ENCODE peak calls at places on chromosomes 6 and 20, in five cellular contexts. One of them, this sample, is unnamed.

GRCh38 chr6:105121981-105122380 is 57.8 kb downstream of the POPDC3 start:
- DNase-seq in sigmoid colon: no peak
- DNase-seq in CD4-positive, CD25-positive, alpha-beta regulatory T cell: no peak
- DNase-seq in HAP-1: no peak
- DNase-seq in astrocyte of the spinal cord: no peak
- DNase-seq in this sample: no peak

GRCh38 chr20:29427201-29428060 is 1830.0 kb upstream of the DEFB115 start:
- DNase-seq in sigmoid colon: no peak
- DNase-seq in CD4-positive, CD25-positive, alpha-beta regulatory T cell: no peak
- DNase-seq in HAP-1: no peak
- DNase-seq in astrocyte of the spinal cord: no peak
- DNase-seq in this sample: no peak

GRCh38 chr6:29447670-29448069 is 8.6 kb downstream of the OR10C1 start:
- DNase-seq in sigmoid colon: no peak
- DNase-seq in CD4-positive, CD25-positive, alpha-beta regulatory T cell: no peak
- DNase-seq in HAP-1: no peak
- DNase-seq in astrocyte of the spinal cord: peak
- DNase-seq in this sample: no peak

GRCh38 chr6:148509789-148510581 is 167.3 kb downstream of the SASH1 start:
- DNase-seq in sigmoid colon: peak
- DNase-seq in CD4-positive, CD25-positive, alpha-beta regulatory T cell: no peak
- DNase-seq in HAP-1: peak
- DNase-seq in astrocyte of the spinal cord: peak
- DNase-seq in this sample: no peak

GRCh38 chr6:149863596-149863845 is 638 bp downstream of the LRP11 start:
- DNase-seq in sigmoid colon: no peak
- DNase-seq in CD4-positive, CD25-positive, alpha-beta regulatory T cell: no peak
- DNase-seq in HAP-1: no peak
- DNase-seq in astrocyte of the spinal cord: no peak
- DNase-seq in this sample: no peak

GRCh38 chr6:116412270-116412669 is 41.5 kb downstream of the DSE start:
- DNase-seq in sigmoid colon: peak
- DNase-seq in CD4-positive, CD25-positive, alpha-beta regulatory T cell: no peak
- DNase-seq in HAP-1: no peak
- DNase-seq in astrocyte of the spinal cord: no peak
- DNase-seq in this sample: no peak

GRCh38 chr6:906920-907319 is 214.0 kb upstream of the EXOC2 start:
- DNase-seq in sigmoid colon: no peak
- DNase-seq in CD4-positive, CD25-positive, alpha-beta regulatory T cell: no peak
- DNase-seq in HAP-1: no peak
- DNase-seq in astrocyte of the spinal cord: peak
- DNase-seq in this sample: no peak

GRCh38 chr6:11769816-11770545 is 8.6 kb downstream of the ADTRP start:
- DNase-seq in sigmoid colon: no peak
- DNase-seq in CD4-positive, CD25-positive, alpha-beta regulatory T cell: no peak
- DNase-seq in HAP-1: no peak
- DNase-seq in astrocyte of the spinal cord: no peak
- DNase-seq in this sample: no peak

GRCh38 chr6:7215140-7215539 is 97.9 kb downstream of the SSR1 start:
- DNase-seq in sigmoid colon: no peak
- DNase-seq in CD4-positive, CD25-positive, alpha-beta regulatory T cell: no peak
- DNase-seq in HAP-1: no peak
- DNase-seq in astrocyte of the spinal cord: peak
- DNase-seq in this sample: no peak

GRCh38 chr6:7218586-7218985 is 94.4 kb downstream of the SSR1 start:
- DNase-seq in sigmoid colon: no peak
- DNase-seq in CD4-positive, CD25-positive, alpha-beta regulatory T cell: no peak
- DNase-seq in HAP-1: no peak
- DNase-seq in astrocyte of the spinal cord: no peak
- DNase-seq in this sample: no peak

GRCh38 chr6:7215798-7216231 is 97.2 kb downstream of the SSR1 start:
- DNase-seq in sigmoid colon: no peak
- DNase-seq in CD4-positive, CD25-positive, alpha-beta regulatory T cell: no peak
- DNase-seq in HAP-1: no peak
- DNase-seq in astrocyte of the spinal cord: no peak
- DNase-seq in this sample: no peak

GRCh38 chr6:7219310-7219709 is 93.7 kb downstream of the SSR1 start:
- DNase-seq in sigmoid colon: no peak
- DNase-seq in CD4-positive, CD25-positive, alpha-beta regulatory T cell: no peak
- DNase-seq in HAP-1: no peak
- DNase-seq in astrocyte of the spinal cord: peak
- DNase-seq in this sample: no peak

GRCh38 chr6:7216941-7217621 is 95.9 kb downstream of the SSR1 start:
- DNase-seq in sigmoid colon: no peak
- DNase-seq in CD4-positive, CD25-positive, alpha-beta regulatory T cell: no peak
- DNase-seq in HAP-1: no peak
- DNase-seq in astrocyte of the spinal cord: no peak
- DNase-seq in this sample: no peak
- H3K4me3 ChIP-seq in sigmoid colon: no peak
- H3K4me3 ChIP-seq in CD4-positive, CD25-positive, alpha-beta regulatory T cell: no peak
- H3K4me3 ChIP-seq in HAP-1: no peak
- H3K4me3 ChIP-seq in astrocyte of the spinal cord: no peak
- H3K4me3 ChIP-seq in this sample: no peak

GRCh38 chr6:136494710-136495109 is 55.5 kb downstream of the MAP7 start:
- DNase-seq in sigmoid colon: no peak
- DNase-seq in CD4-positive, CD25-positive, alpha-beta regulatory T cell: no peak
- DNase-seq in HAP-1: no peak
- DNase-seq in astrocyte of the spinal cord: no peak
- DNase-seq in this sample: no peak

GRCh38 chr6:136492409-136492808 is 57.8 kb downstream of the MAP7 start:
- DNase-seq in sigmoid colon: no peak
- DNase-seq in CD4-positive, CD25-positive, alpha-beta regulatory T cell: no peak
- DNase-seq in HAP-1: no peak
- DNase-seq in astrocyte of the spinal cord: no peak
- DNase-seq in this sample: no peak

GRCh38 chr6:136487746-136488145 is 62.5 kb downstream of the MAP7 start:
- DNase-seq in sigmoid colon: no peak
- DNase-seq in CD4-positive, CD25-positive, alpha-beta regulatory T cell: no peak
- DNase-seq in HAP-1: no peak
- DNase-seq in astrocyte of the spinal cord: no peak
- DNase-seq in this sample: no peak

GRCh38 chr6:136491251-136491650 is 59.0 kb downstream of the MAP7 start:
- DNase-seq in sigmoid colon: no peak
- DNase-seq in CD4-positive, CD25-positive, alpha-beta regulatory T cell: no peak
- DNase-seq in HAP-1: no peak
- DNase-seq in astrocyte of the spinal cord: no peak
- DNase-seq in this sample: no peak

GRCh38 chr6:136491674-136492235 is 58.5 kb downstream of the MAP7 start:
- DNase-seq in sigmoid colon: no peak
- DNase-seq in CD4-positive, CD25-positive, alpha-beta regulatory T cell: no peak
- DNase-seq in HAP-1: no peak
- DNase-seq in astrocyte of the spinal cord: no peak
- DNase-seq in this sample: no peak
- H3K4me3 ChIP-seq in sigmoid colon: no peak
- H3K4me3 ChIP-seq in CD4-positive, CD25-positive, alpha-beta regulatory T cell: no peak
- H3K4me3 ChIP-seq in HAP-1: no peak
- H3K4me3 ChIP-seq in astrocyte of the spinal cord: no peak
- H3K4me3 ChIP-seq in this sample: no peak

DNA sequence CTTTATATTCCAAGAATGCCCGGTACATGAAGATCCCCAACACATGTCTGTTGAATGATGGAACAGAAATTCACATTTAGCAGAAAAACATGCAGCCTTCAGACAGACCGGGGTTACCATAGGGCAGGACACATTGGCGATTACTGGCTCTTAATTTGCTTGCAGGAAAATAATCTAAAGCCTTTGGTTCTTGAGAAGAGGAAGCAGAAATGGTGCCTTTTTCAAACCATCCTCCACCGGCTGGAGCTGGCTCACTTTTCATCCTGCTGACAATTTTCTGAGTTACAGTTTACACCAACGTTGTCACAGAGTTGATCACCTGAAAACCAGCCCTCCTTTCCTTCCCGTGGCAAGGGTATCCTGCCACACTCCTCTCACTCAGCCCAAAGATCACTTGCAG is 32.6 kb downstream of the SF3B5 start:
- DNase-seq in sigmoid colon: no peak
- DNase-seq in CD4-positive, CD25-positive, alpha-beta regulatory T cell: no peak
- DNase-seq in HAP-1: no peak
- DNase-seq in astrocyte of the spinal cord: no peak
- DNase-seq in this sample: no peak
- H3K4me3 ChIP-seq in sigmoid colon: no peak
- H3K4me3 ChIP-seq in CD4-positive, CD25-positive, alpha-beta regulatory T cell: peak
- H3K4me3 ChIP-seq in HAP-1: no peak
- H3K4me3 ChIP-seq in astrocyte of the spinal cord: no peak
- H3K4me3 ChIP-seq in this sample: no peak

GRCh38 chr6:44311304-44311703 is 1.8 kb downstream of the AARS2 start:
- DNase-seq in sigmoid colon: no peak
- DNase-seq in CD4-positive, CD25-positive, alpha-beta regulatory T cell: no peak
- DNase-seq in HAP-1: no peak
- DNase-seq in astrocyte of the spinal cord: no peak
- DNase-seq in this sample: no peak

GRCh38 chr6:44309631-44310030 is 3.5 kb downstream of the AARS2 start:
- DNase-seq in sigmoid colon: no peak
- DNase-seq in CD4-positive, CD25-positive, alpha-beta regulatory T cell: no peak
- DNase-seq in HAP-1: no peak
- DNase-seq in astrocyte of the spinal cord: no peak
- DNase-seq in this sample: no peak

GRCh38 chr6:44312901-44313788 is at the start of gene AARS2:
- DNase-seq in sigmoid colon: peak
- DNase-seq in CD4-positive, CD25-positive, alpha-beta regulatory T cell: peak
- DNase-seq in HAP-1: peak
- DNase-seq in astrocyte of the spinal cord: peak
- DNase-seq in this sample: peak

GRCh38 chr6:44310241-44310640 is 2.9 kb downstream of the AARS2 start:
- DNase-seq in sigmoid colon: no peak
- DNase-seq in CD4-positive, CD25-positive, alpha-beta regulatory T cell: no peak
- DNase-seq in HAP-1: no peak
- DNase-seq in astrocyte of the spinal cord: no peak
- DNase-seq in this sample: no peak

GRCh38 chr6:44311767-44312166 is 1.4 kb downstream of the AARS2 start:
- DNase-seq in sigmoid colon: no peak
- DNase-seq in CD4-positive, CD25-positive, alpha-beta regulatory T cell: no peak
- DNase-seq in HAP-1: no peak
- DNase-seq in astrocyte of the spinal cord: no peak
- DNase-seq in this sample: no peak
- H3K4me3 ChIP-seq in sigmoid colon: no peak
- H3K4me3 ChIP-seq in CD4-positive, CD25-positive, alpha-beta regulatory T cell: no peak
- H3K4me3 ChIP-seq in HAP-1: no peak
- H3K4me3 ChIP-seq in astrocyte of the spinal cord: no peak
- H3K4me3 ChIP-seq in this sample: no peak

GRCh38 chr20:46774943-46775560 is 65.6 kb downstream of the SLC2A10 start:
- DNase-seq in sigmoid colon: no peak
- DNase-seq in CD4-positive, CD25-positive, alpha-beta regulatory T cell: no peak
- DNase-seq in HAP-1: peak
- DNase-seq in astrocyte of the spinal cord: no peak
- DNase-seq in this sample: no peak
- H3K4me3 ChIP-seq in sigmoid colon: no peak
- H3K4me3 ChIP-seq in CD4-positive, CD25-positive, alpha-beta regulatory T cell: no peak
- H3K4me3 ChIP-seq in HAP-1: no peak
- H3K4me3 ChIP-seq in astrocyte of the spinal cord: no peak
- H3K4me3 ChIP-seq in this sample: no peak

GRCh38 chr6:10719386-10720228 is 3.3 kb upstream of the TMEM14C start:
- DNase-seq in sigmoid colon: no peak
- DNase-seq in CD4-positive, CD25-positive, alpha-beta regulatory T cell: peak
- DNase-seq in HAP-1: peak
- DNase-seq in astrocyte of the spinal cord: peak
- DNase-seq in this sample: no peak
- H3K4me3 ChIP-seq in sigmoid colon: peak
- H3K4me3 ChIP-seq in CD4-positive, CD25-positive, alpha-beta regulatory T cell: peak
- H3K4me3 ChIP-seq in HAP-1: peak
- H3K4me3 ChIP-seq in astrocyte of the spinal cord: peak
- H3K4me3 ChIP-seq in this sample: peak